ENCODE peak calls at places on chromosomes 11 and 22, in five cellular contexts. D is astrocyte of the spinal cord, T is astrocyte of the cerebellum, R is fibroblast of pulmonary artery, Q is cardiac muscle cell. M is an unnamed sample.
A peak's percentile ranks its signal among the peaks of the same experiment; 100 is the strongest.

GRCh38 chr22:37484115-37485005 is 1.8 kb downstream of the MFNG start:
- DNase-seq in D (no peak), T (no peak), R (no peak), Q (no peak), M (peak; percentile 41)

GRCh38 chr22:44623771-44624510 is 78.1 kb upstream of the PRR5 start:
- DNase-seq in D (no peak), T (no peak), R (peak; percentile 50), Q (peak; percentile 61), M (peak; percentile 37)

GRCh38 chr22:20211997-20212753 is 55.9 kb downstream of the RTN4R start:
- DNase-seq in D (no peak), T (no peak), R (peak; percentile 12), Q (peak; percentile 52), M (peak; percentile 23)

GRCh38 chr11:12841946-12842630 is 167.0 kb upstream of the RASSF10 start:
- DNase-seq in D (peak; percentile 83), T (peak; percentile 78), R (peak; percentile 79), Q (peak; percentile 78), M (peak; percentile 85)

GRCh38 chr11:1055990-1056771 is 18.5 kb upstream of the MUC2 start:
- DNase-seq in D (no peak), T (no peak), R (no peak), Q (no peak), M (no peak)

GRCh38 chr11:63518548-63518947 is 12.7 kb downstream of the LGALS12 start:
- DNase-seq in D (peak; percentile 84), T (peak; percentile 67), R (peak; percentile 32), Q (peak; percentile 62), M (peak; percentile 96)

GRCh38 chr11:70582886-70583641 is 184.7 kb downstream of the CTTN start:
- DNase-seq in D (no peak), T (no peak), R (no peak), Q (no peak), M (no peak)

GRCh38 chr11:66082936-66083698 is 13.0 kb downstream of the PACS1 start:
- DNase-seq in D (no peak), T (no peak), R (no peak), Q (peak; percentile 46), M (peak; percentile 32)

GRCh38 chr11:102929966-102930365 is 25.6 kb downstream of the MMP13 start:
- DNase-seq in D (no peak), T (no peak), R (no peak), Q (no peak), M (no peak)

GRCh38 chr11:122319011-122319410 is 203.0 kb upstream of the BLID start:
- DNase-seq in D (no peak), T (no peak), R (no peak), Q (no peak), M (no peak)

GRCh38 chr11:12088047-12088481 is 22.3 kb upstream of the MICAL2 start:
- DNase-seq in D (peak; percentile 86), T (no peak), R (peak; percentile 68), Q (peak; percentile 68), M (peak; percentile 83)

GRCh38 chr11:37390566-37390965 is 792.5 kb upstream of the RAG2 start:
- DNase-seq in D (no peak), T (no peak), R (no peak), Q (no peak), M (no peak)

GRCh38 chr11:19628018-19628417 is 84.6 kb upstream of the NAV2 start:
- DNase-seq in D (peak; percentile 55), T (no peak), R (peak; percentile 96), Q (peak; percentile 90), M (no peak)

GRCh38 chr11:131537729-131538128 is 167.3 kb downstream of the NTM start:
- DNase-seq in D (no peak), T (no peak), R (no peak), Q (no peak), M (no peak)

GRCh38 chr22:50102946-50103345 is 13.1 kb downstream of the MOV10L1 start:
- DNase-seq in D (no peak), T (no peak), R (no peak), Q (no peak), M (no peak)

GRCh38 chr11:62656801-62657429 is 3.8 kb upstream of the INTS5 start:
- DNase-seq in D (no peak), T (no peak), R (peak; percentile 18), Q (no peak), M (peak; percentile 48)

GRCh38 chr11:64609436-64610047 is 18.5 kb downstream of the SLC22A12 start:
- DNase-seq in D (no peak), T (no peak), R (no peak), Q (no peak), M (no peak)

GRCh38 chr11:65083134-65083833 is 556 bp downstream of the CDCA5 start:
- DNase-seq in D (no peak), T (no peak), R (no peak), Q (no peak), M (no peak)

GRCh38 chr11:94873910-94874575 is 99.3 kb downstream of the CWC15 start:
- DNase-seq in D (peak; percentile 29), T (no peak), R (no peak), Q (peak; percentile 21), M (peak; percentile 36)

DNA sequence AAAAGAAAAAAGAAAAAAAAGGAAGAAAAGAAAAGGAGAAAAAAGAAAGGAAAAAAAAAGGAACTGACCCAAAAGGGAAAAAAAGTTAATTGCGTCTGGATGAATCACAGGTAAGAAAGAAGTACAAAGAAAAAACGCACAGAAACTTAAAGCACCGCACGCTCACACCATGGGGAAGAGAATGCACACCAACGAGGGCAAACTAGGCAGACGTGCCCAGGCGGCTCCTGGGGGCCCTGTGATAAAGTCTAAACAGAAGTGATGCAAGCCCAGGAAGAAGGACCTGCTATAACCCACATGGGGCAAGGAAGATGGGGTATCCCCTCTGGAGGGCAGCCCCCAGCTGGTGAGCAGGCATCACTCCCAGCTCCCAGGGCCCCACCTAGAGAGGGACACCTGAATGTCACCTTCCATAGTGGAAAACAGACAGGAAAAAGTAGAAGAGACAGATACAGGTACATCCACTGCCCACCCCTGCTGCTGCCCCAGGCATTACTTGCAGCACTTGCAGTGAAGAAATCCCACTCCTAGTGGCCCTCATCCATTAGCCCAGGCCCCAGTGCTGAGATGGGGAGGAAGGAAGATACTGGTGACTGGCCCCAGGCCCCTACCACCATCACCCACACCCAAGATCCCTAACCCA is 28.9 kb downstream of the NAP1L4 start:
- DNase-seq in D (no peak), T (no peak), R (no peak), Q (no peak), M (no peak)
- TF ChIP-seq CTCF in D (no peak), T (no peak), R (no peak), Q (no peak), M (no peak)

GRCh38 chr11:119479685-119480275 is 56.8 kb upstream of the THY1 start:
- DNase-seq in D (peak; percentile 26), T (peak; percentile 31), R (peak; percentile 52), Q (peak; percentile 67), M (peak; percentile 70)
- TF ChIP-seq CTCF in D (peak; percentile 70), T (peak; percentile 81), R (peak; percentile 82), Q (peak; percentile 74), M (peak; percentile 88)

GRCh38 chr11:85464283-85464682 is 162.9 kb downstream of the DLG2 start:
- DNase-seq in D (no peak), T (no peak), R (no peak), Q (no peak), M (no peak)
- TF ChIP-seq CTCF in D (no peak), T (no peak), R (no peak), Q (no peak), M (no peak)

DNA sequence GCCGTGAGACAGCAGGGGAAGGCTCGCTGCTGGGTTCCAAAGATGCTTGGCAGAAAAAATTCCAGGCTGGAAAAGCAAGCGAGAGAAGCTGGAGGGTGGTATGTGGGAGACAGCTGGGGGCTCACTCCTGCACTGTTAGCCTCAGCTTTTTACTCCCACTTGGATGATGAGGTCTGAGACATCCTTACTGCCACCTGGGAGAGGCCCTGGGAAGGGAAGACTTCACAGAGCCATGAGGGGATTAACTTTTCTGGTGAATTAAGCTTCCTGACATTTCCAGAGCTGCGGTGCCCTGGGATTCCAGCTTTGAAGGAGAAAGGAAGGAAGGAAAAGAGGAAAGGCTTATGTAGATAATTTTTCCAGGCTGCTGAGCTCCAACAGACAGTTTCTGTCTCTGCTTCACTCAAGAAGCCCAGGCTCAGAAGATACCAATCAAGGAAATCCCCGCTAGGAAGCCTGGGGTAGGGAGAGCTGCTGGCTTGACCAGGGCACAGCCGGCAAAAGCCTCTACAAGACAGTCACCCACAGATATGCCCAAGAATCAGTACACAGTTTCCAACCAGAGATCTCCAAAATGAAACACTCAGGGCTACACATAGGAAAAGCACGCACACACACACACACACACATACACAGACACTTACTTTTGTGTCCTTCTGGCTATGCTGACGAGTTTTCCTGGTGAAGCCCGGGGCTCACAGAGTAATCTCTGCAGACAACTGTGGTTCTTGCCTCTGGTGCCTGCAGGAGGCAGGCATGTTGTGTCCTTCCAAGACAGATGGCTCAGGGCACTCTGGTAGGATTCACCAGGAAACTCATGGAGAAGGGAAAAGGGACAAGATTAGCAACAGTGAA is 907 bp downstream of the MCHR1 start:
- DNase-seq in D (no peak), T (no peak), R (peak; percentile 46), Q (peak; percentile 37), M (peak; percentile 27)
- TF ChIP-seq CTCF in D (peak; percentile 16), T (peak; percentile 11), R (peak; percentile 17), Q (peak; percentile 21), M (peak; percentile 31)

DNA sequence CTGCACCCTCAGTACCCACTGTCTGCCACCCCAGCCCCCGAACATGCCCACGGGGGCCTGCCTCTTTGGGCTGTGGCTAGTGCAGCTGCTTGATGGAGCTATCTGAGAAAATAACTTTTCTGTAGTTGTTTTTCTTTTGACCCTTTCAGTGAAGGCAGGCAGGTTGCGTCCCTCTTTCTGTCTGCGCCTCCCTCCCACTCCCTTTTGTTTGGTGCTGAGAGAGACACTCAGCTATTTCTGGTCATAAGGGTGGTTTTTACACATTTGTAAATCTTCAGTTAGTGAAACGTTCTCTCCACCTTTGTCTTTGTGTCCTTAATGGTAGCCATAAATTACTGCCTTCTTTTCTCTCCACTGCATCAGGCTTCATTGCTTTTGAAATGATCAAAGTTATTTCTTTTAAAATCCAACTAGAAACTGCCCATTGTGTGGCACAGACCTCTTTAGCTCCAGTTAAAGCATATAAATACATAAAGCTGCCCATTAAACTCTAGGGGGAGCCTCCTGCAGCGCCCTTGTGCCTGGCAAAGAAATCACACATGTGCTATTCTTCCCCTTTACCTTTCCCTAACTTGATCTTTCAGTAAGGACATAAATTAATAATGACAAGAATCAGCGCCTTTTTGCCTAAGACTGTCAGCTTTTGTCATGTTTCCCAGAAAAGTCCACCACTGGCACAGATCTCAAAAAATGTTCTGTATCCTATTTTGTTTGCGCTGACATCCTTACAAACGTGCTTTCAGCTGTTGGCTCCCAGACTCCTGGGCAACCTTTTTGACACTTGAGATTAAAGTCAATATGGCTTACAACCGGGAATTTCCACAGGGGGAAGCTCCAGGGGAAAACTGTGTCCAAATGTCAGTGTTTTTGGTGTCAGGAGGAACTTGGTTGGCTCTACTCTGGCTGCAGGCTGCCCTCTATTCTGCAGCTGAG is 1.7 kb upstream of the SCUBE2 start:
- DNase-seq in D (peak; percentile 6), T (no peak), R (peak; percentile 17), Q (peak; percentile 6), M (peak; percentile 17)
- TF ChIP-seq CTCF in D (peak; percentile 25), T (peak; percentile 53), R (peak; percentile 36), Q (peak; percentile 42), M (peak; percentile 56)